ENCODE peak calls at places on chromosomes 1 and 21, in ten cellular contexts. V is prostate gland, H is H1, N is body of pancreas, C is adrenal gland, J is ovary, B is uterus, O is tibial nerve, Z is A549, Q is HepG2. D is an unnamed sample.

GRCh38 chr1:78227705-78228260 is 182.0 kb downstream of the GIPC2 start:
- DNase-seq in J (no peak), V (no peak), N (no peak), O (no peak), B (no peak), Z (no peak), Q (no peak), H (no peak), C (no peak), D (no peak)

GRCh38 chr1:101193733-101194169 is 43.1 kb upstream of the S1PR1 start:
- DNase-seq in Z (no peak), H (no peak), N (no peak), B (no peak), Q (peak), V (no peak), O (no peak), J (no peak), C (peak), D (no peak)

GRCh38 chr1:228282329-228283042 is 74.6 kb downstream of the OBSCN start:
- DNase-seq in V (no peak), Q (no peak), N (no peak), B (no peak), Z (no peak), H (no peak), O (no peak), J (no peak), C (peak), D (no peak)

GRCh38 chr1:27618341-27619067 is 14.6 kb upstream of the AHDC1 start:
- DNase-seq in Q (no peak), H (no peak), B (no peak), C (no peak), Z (no peak), O (no peak), V (no peak), N (no peak), J (no peak), D (no peak)

GRCh38 chr1:32071758-32072621 is 749 bp upstream of the TMEM39B start:
- DNase-seq in V (no peak), C (no peak), Q (peak), O (no peak), N (no peak), H (no peak), J (no peak), Z (no peak), B (no peak), D (no peak)

GRCh38 chr1:204369006-204369726 is 9.4 kb upstream of the PLEKHA6 start:
- DNase-seq in C (no peak), B (no peak), J (no peak), V (no peak), Q (no peak), H (no peak), O (no peak), N (no peak), Z (no peak), D (no peak)

GRCh38 chr1:15758953-15759661 is 512 bp downstream of the FBLIM1 start:
- DNase-seq in Q (no peak), V (no peak), H (peak), B (no peak), O (no peak), J (no peak), C (no peak), N (no peak), Z (no peak), D (no peak)

GRCh38 chr1:17892225-17892624 is 137.1 kb downstream of the ACTL8 start:
- DNase-seq in V (peak), C (no peak), Z (no peak), B (no peak), H (no peak), J (no peak), N (peak), O (no peak), Q (no peak), D (no peak)

GRCh38 chr21:46113497-46114176 is 15.7 kb downstream of the COL6A2 start:
- DNase-seq in B (no peak), Q (no peak), J (peak), N (peak), O (no peak), C (no peak), H (no peak), Z (no peak), V (no peak), D (no peak)

GRCh38 chr21:42277593-42277992 is 37.6 kb downstream of the TFF3 start:
- DNase-seq in V (no peak), Z (no peak), N (no peak), O (no peak), H (no peak), Q (no peak), B (no peak), C (no peak), J (no peak), D (no peak)

GRCh38 chr1:43021547-43022474 is 63.1 kb upstream of the SLC2A1 start:
- DNase-seq in H (no peak), C (no peak), Q (no peak), J (no peak), V (peak), N (no peak), O (no peak), B (no peak), Z (no peak), D (no peak)

GRCh38 chr1:88890790-88891317 is 513 bp downstream of the GTF2B start:
- DNase-seq in N (peak), H (no peak), O (peak), Q (peak), V (peak), C (no peak), B (no peak), J (no peak), Z (no peak), D (no peak)

GRCh38 chr1:3907621-3908165 is 7.6 kb upstream of the C1orf174 start:
- DNase-seq in B (no peak), Z (no peak), O (no peak), N (peak), J (no peak), C (no peak), Q (no peak), V (no peak), H (no peak), D (no peak)

GRCh38 chr1:202034683-202035462 is 24.5 kb downstream of the ELF3 start:
- DNase-seq in J (no peak), B (peak), H (no peak), V (peak), Q (peak), O (peak), C (peak), Z (peak), N (peak), D (peak)

GRCh38 chr1:173002891-173003582 is 47.7 kb downstream of the TNFSF18 start:
- DNase-seq in B (no peak), C (peak), H (no peak), V (no peak), Z (peak), J (no peak), Q (no peak), N (no peak), O (no peak), D (no peak)

GRCh38 chr1:112011231-112011630 is 21.8 kb upstream of the KCND3 start:
- DNase-seq in Q (no peak), B (peak), N (no peak), C (peak), V (no peak), J (no peak), O (no peak), H (no peak), Z (no peak), D (no peak)

GRCh38 chr1:218925777-218926176 is 247.9 kb upstream of the LYPLAL1 start:
- DNase-seq in O (no peak), J (no peak), H (no peak), Z (no peak), C (no peak), Q (no peak), B (no peak), V (no peak), N (no peak), D (no peak)

GRCh38 chr1:111948209-111949131 is 41.0 kb downstream of the KCND3 start:
- DNase-seq in B (peak), O (no peak), Z (no peak), C (peak), H (no peak), N (peak), V (peak), J (no peak), Q (no peak), D (no peak)

GRCh38 chr1:23838401-23838866 is 13.2 kb upstream of the HMGCL start:
- DNase-seq in Z (peak), V (peak), O (peak), J (peak), B (peak), H (peak), Q (peak), C (peak), N (peak), D (peak)

GRCh38 chr1:220207406-220207805 is 64.8 kb downstream of the RAB3GAP2 start:
- DNase-seq in V (no peak), B (no peak), J (no peak), O (no peak), Z (no peak), H (no peak), C (no peak), Q (no peak), N (no peak), D (no peak)

GRCh38 chr1:30520461-30520860 is 202.9 kb downstream of the MATN1 start:
- DNase-seq in C (no peak), Q (no peak), H (peak), V (no peak), B (no peak), J (no peak), Z (no peak), O (no peak), N (no peak), D (no peak)

GRCh38 chr21:33522950-33523349 is 19.0 kb downstream of the GART start:
- DNase-seq in O (no peak), B (no peak), Q (no peak), Z (no peak), C (no peak), H (no peak), V (no peak), J (no peak), N (no peak), D (no peak)
- TF ChIP-seq POLR2A in O (no peak), B (no peak), Q (no peak), Z (no peak), C (no peak), H (no peak), V (no peak), J (no peak), N (no peak), D (no peak)

DNA sequence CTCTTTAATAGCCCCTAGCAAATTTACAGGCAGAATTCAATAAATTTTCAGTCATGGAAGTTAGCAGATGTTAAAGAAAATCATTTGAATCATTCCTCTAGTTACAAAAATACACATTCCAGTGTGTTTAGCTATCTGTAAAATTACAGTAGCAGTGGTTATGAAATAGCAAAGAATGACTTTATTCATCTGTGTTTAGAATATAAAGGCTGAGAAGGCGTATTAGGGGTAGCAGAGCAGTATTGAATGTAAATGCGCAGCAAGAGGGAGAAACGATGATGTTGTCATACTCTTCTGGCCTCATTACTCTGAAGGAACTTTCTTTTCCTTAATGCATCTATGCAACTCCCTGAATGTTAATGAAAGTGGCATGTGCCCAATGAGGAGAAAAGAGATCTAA is 106.2 kb upstream of the CYYR1 start:
- DNase-seq in C (no peak), N (no peak), H (no peak), V (no peak), Q (no peak), B (no peak), O (no peak), J (no peak), Z (no peak), D (no peak)
- TF ChIP-seq POLR2A in C (no peak), N (no peak), H (no peak), V (no peak), Q (no peak), B (no peak), O (no peak), J (no peak), Z (no peak), D (no peak)

DNA sequence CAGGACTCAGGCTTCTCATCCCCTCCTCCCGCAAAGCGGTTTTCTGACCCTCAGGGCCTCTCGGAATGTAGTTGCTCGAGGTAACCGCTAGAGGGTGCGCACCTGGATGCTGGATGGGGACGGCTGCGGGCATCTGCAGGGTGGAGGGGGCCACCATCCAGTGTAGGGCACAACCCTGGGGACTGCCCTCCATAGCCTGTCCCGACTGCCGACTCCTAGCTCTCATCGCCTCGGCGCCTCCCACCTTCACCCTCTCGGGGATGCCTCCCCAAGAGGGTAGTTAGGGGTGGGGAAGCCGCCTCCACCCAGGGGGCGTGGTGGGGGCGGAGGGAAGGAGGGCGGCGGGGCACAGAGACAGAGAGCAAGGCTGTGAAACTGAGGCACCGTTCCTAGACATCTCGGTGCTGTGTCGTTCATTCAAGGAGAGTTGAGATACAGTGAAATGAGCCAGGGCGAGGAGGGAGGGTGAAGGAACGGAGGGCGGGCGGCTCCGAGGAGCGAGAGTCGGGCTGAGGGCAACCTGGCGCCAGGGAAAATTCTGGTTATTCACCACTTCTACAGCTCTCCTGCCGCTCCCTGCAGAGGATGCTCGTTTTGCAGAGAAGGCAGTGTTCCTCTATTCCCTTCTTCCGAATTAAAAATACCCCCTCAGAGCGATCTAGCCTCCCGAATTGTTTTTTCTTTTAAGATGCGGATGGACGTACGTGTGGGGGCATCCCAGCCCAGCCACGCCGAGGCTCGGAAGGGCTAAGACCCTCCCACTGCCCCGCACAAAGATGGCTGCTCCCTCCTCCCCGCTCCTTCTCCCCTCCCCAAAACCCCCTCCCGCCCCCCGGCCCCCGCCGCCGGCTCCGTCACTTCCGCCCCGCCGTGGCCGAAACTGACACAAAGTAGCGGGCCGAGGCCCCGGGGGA is at the start of gene ATP8B2:
- DNase-seq in Z (peak), J (peak), O (peak), B (peak), N (peak), H (peak), C (peak), V (peak), Q (peak), D (peak)
- TF ChIP-seq POLR2A in Z (peak), J (no peak), O (no peak), B (no peak), N (no peak), H (no peak), C (no peak), V (no peak), Q (peak), D (no peak)

DNA sequence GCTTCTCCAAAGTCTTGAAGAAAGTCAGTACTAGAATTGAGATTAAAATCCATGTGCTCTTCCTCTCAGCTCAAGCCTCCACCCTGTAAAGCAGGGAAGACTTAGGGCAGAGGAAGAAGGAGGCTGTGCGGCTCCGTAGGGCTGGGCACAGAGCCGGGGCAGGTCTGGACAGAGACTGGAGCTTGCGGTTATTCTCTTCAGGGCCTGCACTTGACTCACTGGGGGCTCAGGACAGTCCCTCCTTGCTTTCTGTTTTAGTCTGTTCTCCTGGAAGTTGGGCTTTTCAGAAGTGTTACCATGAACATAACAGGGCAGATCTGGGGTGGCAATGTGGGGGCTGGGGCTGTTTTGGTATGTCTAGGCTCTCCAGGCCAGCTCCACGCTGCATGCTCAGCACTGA is 21.6 kb upstream of the TRABD2B start:
- DNase-seq in J (no peak), N (no peak), O (no peak), Q (no peak), Z (no peak), C (no peak), H (no peak), V (peak), B (no peak), D (no peak)
- TF ChIP-seq POLR2A in J (no peak), N (no peak), O (no peak), Q (no peak), Z (no peak), C (no peak), H (no peak), V (no peak), B (no peak), D (no peak)

GRCh38 chr21:44971672-44971995 is 31.8 kb downstream of the SLX9 start:
- DNase-seq in B (no peak), H (no peak), N (no peak), Z (no peak), O (no peak), J (no peak), V (no peak), C (no peak), Q (no peak), D (no peak)

GRCh38 chr21:44970766-44971671 is 31.2 kb downstream of the SLX9 start:
- DNase-seq in V (no peak), O (no peak), B (no peak), Q (no peak), C (no peak), Z (no peak), N (no peak), H (no peak), J (no peak), D (no peak)

GRCh38 chr21:44972301-44972814 is 32.5 kb downstream of the SLX9 start:
- DNase-seq in N (no peak), O (no peak), Z (no peak), C (no peak), H (no peak), B (no peak), J (no peak), V (no peak), Q (no peak), D (no peak)

GRCh38 chr21:44969066-44969649 is 29.3 kb downstream of the SLX9 start:
- DNase-seq in C (no peak), V (no peak), H (no peak), Q (no peak), N (no peak), J (no peak), O (no peak), B (no peak), Z (no peak), D (no peak)

GRCh38 chr21:44969965-44970755 is 30.3 kb downstream of the SLX9 start:
- DNase-seq in Z (no peak), N (no peak), H (no peak), B (no peak), C (no peak), O (no peak), V (no peak), Q (no peak), J (no peak), D (no peak)
- TF ChIP-seq POLR2A in Z (no peak), N (no peak), H (no peak), B (no peak), C (no peak), O (no peak), V (no peak), Q (no peak), J (no peak), D (no peak)

GRCh38 chr1:11907275-11908138 is 18.7 kb downstream of the KIAA2013 start:
- DNase-seq in Q (peak), B (peak), J (peak), V (peak), O (peak), Z (peak), C (peak), N (peak), H (peak), D (peak)
- TF ChIP-seq POLR2A in Q (no peak), B (no peak), J (no peak), V (no peak), O (no peak), Z (no peak), C (no peak), N (no peak), H (no peak), D (no peak)